ENCODE peak calls at places on chromosome 5, in ten cellular contexts. R is IMR-90, N is Panc1, W is tibial artery, U is body of pancreas, M is cardiac fibroblast, E is brain microvascular endothelial cell, S is thoracic aorta, Z is BJ, P is mammary epithelial cell. B is an unnamed sample.

GRCh38 chr5:74063821-74064598 is 438.0 kb downstream of the ARHGEF28 start:
- DNase-seq in R (peak), N (peak), W (no peak), U (no peak), M (peak), E (peak), S (no peak), Z (peak), P (peak), B (peak)

GRCh38 chr5:77669677-77670076 is 31.2 kb upstream of the OTP start:
- DNase-seq in R (no peak), N (no peak), W (no peak), U (no peak), M (no peak), E (no peak), S (no peak), Z (no peak), P (no peak), B (no peak)

GRCh38 chr5:132065351-132065937 is 5.0 kb downstream of the IL3 start:
- DNase-seq in R (peak), N (no peak), W (no peak), U (peak), M (peak), E (peak), S (no peak), Z (no peak), P (peak), B (peak)

GRCh38 chr5:124651663-124652513 is 94.6 kb downstream of the ZNF608 start:
- DNase-seq in R (no peak), N (no peak), W (peak), U (peak), M (peak), E (peak), S (no peak), Z (no peak), P (peak), B (peak)

GRCh38 chr5:147245381-147246055 is 10.7 kb downstream of the STK32A start:
- DNase-seq in R (no peak), N (no peak), W (no peak), U (no peak), M (no peak), E (no peak), S (no peak), Z (no peak), P (no peak), B (no peak)

GRCh38 chr5:83151821-83152220 is 74.5 kb downstream of the XRCC4 start:
- DNase-seq in R (peak), N (no peak), W (no peak), U (no peak), M (peak), E (no peak), S (no peak), Z (no peak), P (no peak), B (peak)

GRCh38 chr5:104018299-104018698 is 455.7 kb upstream of the NUDT12 start:
- DNase-seq in R (no peak), N (no peak), W (no peak), U (no peak), M (no peak), E (no peak), S (no peak), Z (no peak), P (no peak), B (no peak)

GRCh38 chr5:91849069-91849468 is 466.0 kb upstream of the ARRDC3 start:
- DNase-seq in R (no peak), N (no peak), W (no peak), U (no peak), M (no peak), E (no peak), S (no peak), Z (no peak), P (no peak), B (no peak)

GRCh38 chr5:34898258-34898895 is 16.9 kb downstream of the RAD1 start:
- DNase-seq in R (peak), N (peak), W (peak), U (peak), M (peak), E (peak), S (no peak), Z (peak), P (peak), B (peak)

GRCh38 chr5:73311291-73312110 is 137.1 kb downstream of the FOXD1 start:
- DNase-seq in R (peak), N (no peak), W (peak), U (no peak), M (peak), E (peak), S (peak), Z (no peak), P (peak), B (peak)

GRCh38 chr5:124402144-124402581 is 344.3 kb downstream of the ZNF608 start:
- DNase-seq in R (peak), N (no peak), W (peak), U (peak), M (peak), E (no peak), S (peak), Z (peak), P (peak), B (peak)

GRCh38 chr5:122142480-122142879 is 13.1 kb downstream of the ZNF474 start:
- DNase-seq in R (peak), N (no peak), W (no peak), U (no peak), M (peak), E (peak), S (no peak), Z (peak), P (peak), B (no peak)

GRCh38 chr5:127872494-127872893 is 169.3 kb downstream of the CCDC192 start:
- DNase-seq in R (no peak), N (no peak), W (no peak), U (no peak), M (peak), E (no peak), S (no peak), Z (no peak), P (no peak), B (peak)

GRCh38 chr5:127876384-127876783 is 173.2 kb downstream of the CCDC192 start:
- DNase-seq in R (no peak), N (no peak), W (no peak), U (no peak), M (no peak), E (no peak), S (no peak), Z (no peak), P (peak), B (no peak)

GRCh38 chr5:127875235-127876021 is 172.2 kb downstream of the CCDC192 start:
- DNase-seq in R (peak), N (peak), W (no peak), U (peak), M (peak), E (peak), S (no peak), Z (no peak), P (peak), B (peak)

GRCh38 chr5:127878174-127878750 is 175.1 kb downstream of the CCDC192 start:
- DNase-seq in R (peak), N (peak), W (no peak), U (peak), M (peak), E (peak), S (no peak), Z (no peak), P (peak), B (peak)
- TF ChIP-seq CTCF in R (peak), N (peak), W (no peak), U (peak), M (peak), E (peak), S (no peak), Z (peak), P (peak), B (peak)

GRCh38 chr5:168609806-168610482 is 30.8 kb upstream of the PANK3 start:
- DNase-seq in R (no peak), N (no peak), W (no peak), U (no peak), M (no peak), E (no peak), S (no peak), Z (no peak), P (no peak), B (no peak)
- H3K4me3 ChIP-seq in R (no peak), N (no peak), W (no peak), U (no peak), M (no peak), E (no peak), S (no peak), Z (no peak), P (no peak), B (no peak)

GRCh38 chr5:151054713-151055112 is 26.1 kb downstream of the TNIP1 start:
- DNase-seq in R (no peak), N (no peak), W (no peak), U (peak), M (no peak), E (no peak), S (no peak), Z (no peak), P (no peak), B (no peak)

GRCh38 chr5:151053796-151054490 is 26.9 kb downstream of the TNIP1 start:
- DNase-seq in R (no peak), N (no peak), W (no peak), U (no peak), M (peak), E (no peak), S (no peak), Z (no peak), P (no peak), B (no peak)

GRCh38 chr5:151051931-151052608 is 28.8 kb downstream of the TNIP1 start:
- DNase-seq in R (no peak), N (no peak), W (no peak), U (no peak), M (no peak), E (no peak), S (no peak), Z (no peak), P (no peak), B (no peak)

GRCh38 chr5:151051066-151051930 is 29.5 kb downstream of the TNIP1 start:
- DNase-seq in R (peak), N (no peak), W (peak), U (peak), M (peak), E (peak), S (no peak), Z (no peak), P (peak), B (peak)

DNA sequence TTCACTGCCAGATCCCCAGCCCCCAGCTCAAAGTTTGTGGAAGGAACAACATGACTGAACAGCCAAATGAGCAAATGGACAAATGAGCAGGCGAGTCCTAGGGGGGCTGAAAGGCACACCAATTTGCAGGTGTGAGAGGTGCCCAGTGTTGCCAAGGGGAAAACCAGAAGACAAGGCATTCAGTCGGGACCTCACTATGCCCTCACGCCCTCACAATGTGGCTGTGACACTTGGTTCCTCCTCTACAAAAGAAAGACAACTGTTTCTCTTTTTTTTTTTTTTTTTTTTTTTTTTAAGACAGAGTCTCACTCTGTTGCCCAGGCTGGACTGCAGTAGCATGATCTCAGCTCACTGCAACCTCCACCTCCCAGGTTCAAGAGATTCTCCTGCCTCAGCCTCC is 28.0 kb downstream of the TNIP1 start:
- DNase-seq in R (no peak), N (no peak), W (no peak), U (no peak), M (no peak), E (no peak), S (no peak), Z (no peak), P (no peak), B (no peak)
- TF ChIP-seq CTCF in R (no peak), N (no peak), W (no peak), U (no peak), M (no peak), E (no peak), S (no peak), Z (no peak), P (no peak), B (no peak)

GRCh38 chr5:107806705-107807104 is 136.0 kb upstream of the EFNA5 start:
- DNase-seq in R (peak), N (peak), W (no peak), U (no peak), M (no peak), E (peak), S (no peak), Z (no peak), P (peak), B (no peak)

GRCh38 chr5:107805819-107806218 is 135.1 kb upstream of the EFNA5 start:
- DNase-seq in R (no peak), N (no peak), W (no peak), U (no peak), M (no peak), E (no peak), S (no peak), Z (no peak), P (no peak), B (no peak)

GRCh38 chr5:107809201-107810034 is 138.7 kb upstream of the EFNA5 start:
- DNase-seq in R (peak), N (no peak), W (no peak), U (no peak), M (peak), E (no peak), S (no peak), Z (no peak), P (no peak), B (no peak)

GRCh38 chr5:107806271-107806670 is 135.5 kb upstream of the EFNA5 start:
- DNase-seq in R (no peak), N (no peak), W (no peak), U (no peak), M (no peak), E (no peak), S (no peak), Z (no peak), P (no peak), B (no peak)

DNA sequence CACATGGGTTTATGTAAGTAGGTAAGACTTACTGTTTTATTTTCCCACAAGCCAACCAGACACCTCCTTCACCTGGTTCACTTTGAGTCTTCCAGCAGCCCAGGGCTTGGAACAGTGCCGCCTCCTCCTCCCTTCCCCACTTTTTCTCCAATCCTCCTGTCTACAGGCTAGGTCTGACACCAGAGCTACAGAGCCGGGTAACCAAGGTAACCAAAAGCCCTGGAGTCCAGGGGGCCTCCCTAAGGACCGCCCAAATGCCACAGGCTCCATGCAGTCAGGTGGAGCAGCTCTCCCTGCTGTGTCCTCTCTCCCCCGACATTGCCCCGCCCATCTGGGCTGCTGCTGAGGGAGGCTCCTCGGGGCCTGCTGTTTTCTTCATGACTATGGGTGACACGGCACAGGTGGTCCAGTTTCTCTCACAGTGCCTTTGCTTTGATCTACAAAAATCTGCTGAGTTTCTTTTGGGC is 138.0 kb upstream of the EFNA5 start:
- DNase-seq in R (no peak), N (no peak), W (no peak), U (peak), M (no peak), E (no peak), S (no peak), Z (no peak), P (no peak), B (no peak)
- H3K4me3 ChIP-seq in R (no peak), N (no peak), W (no peak), U (no peak), M (no peak), E (no peak), S (no peak), Z (no peak), P (no peak), B (no peak)

GRCh38 chr5:68250662-68251298 is 35.2 kb downstream of the PIK3R1 start:
- DNase-seq in R (no peak), N (no peak), W (no peak), U (no peak), M (no peak), E (no peak), S (no peak), Z (no peak), P (no peak), B (no peak)

GRCh38 chr5:68253612-68254341 is 38.2 kb downstream of the PIK3R1 start:
- DNase-seq in R (no peak), N (no peak), W (no peak), U (no peak), M (no peak), E (no peak), S (no peak), Z (no peak), P (no peak), B (peak)

GRCh38 chr5:68251804-68252648 is 36.5 kb downstream of the PIK3R1 start:
- DNase-seq in R (peak), N (no peak), W (peak), U (no peak), M (peak), E (no peak), S (no peak), Z (no peak), P (peak), B (peak)

GRCh38 chr5:68251386-68251785 is 35.8 kb downstream of the PIK3R1 start:
- DNase-seq in R (peak), N (no peak), W (peak), U (no peak), M (peak), E (no peak), S (no peak), Z (no peak), P (no peak), B (no peak)

DNA sequence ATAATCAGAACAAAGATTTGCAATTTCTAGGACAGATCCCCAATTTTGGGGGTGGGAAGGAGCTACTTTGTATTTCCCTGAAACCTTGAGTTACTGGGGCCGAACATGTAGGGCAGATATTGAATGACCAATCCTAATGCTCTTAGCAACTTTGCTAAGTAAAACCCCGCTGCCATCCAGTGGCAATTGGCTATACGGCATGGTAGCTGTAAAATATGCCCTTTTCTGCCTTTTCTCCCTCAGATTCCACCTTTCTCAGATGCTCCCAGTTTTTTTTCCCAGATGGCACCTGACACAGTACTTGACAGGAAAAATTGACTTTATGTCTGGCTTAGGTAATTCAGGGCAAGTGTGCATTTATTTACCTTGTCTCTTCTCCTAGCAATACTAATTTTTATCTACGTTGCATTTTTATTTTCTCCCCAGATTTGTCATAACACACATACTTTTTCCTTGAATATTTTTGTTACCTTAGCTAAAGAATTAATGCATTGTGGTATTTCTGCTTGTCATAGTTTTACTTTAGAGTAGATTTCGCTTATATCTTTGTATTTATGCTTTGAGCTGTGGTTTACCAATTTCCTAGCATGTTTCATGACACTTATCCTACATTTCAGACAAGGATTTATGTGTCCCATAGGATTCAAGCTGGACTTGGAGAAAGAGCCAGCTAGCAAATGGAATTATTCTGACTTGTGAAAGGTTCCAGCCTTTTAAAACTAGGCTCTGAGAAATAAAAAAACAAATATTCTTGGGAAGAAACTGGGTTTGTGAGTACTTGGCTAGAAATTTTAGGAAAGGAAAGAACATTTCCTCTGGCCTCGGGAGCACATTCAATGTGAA is 37.3 kb downstream of the PIK3R1 start:
- DNase-seq in R (peak), N (peak), W (peak), U (peak), M (peak), E (peak), S (no peak), Z (no peak), P (peak), B (peak)
- TF ChIP-seq CTCF in R (peak), N (peak), W (peak), U (peak), M (peak), E (peak), S (peak), Z (peak), P (peak), B (peak)

DNA sequence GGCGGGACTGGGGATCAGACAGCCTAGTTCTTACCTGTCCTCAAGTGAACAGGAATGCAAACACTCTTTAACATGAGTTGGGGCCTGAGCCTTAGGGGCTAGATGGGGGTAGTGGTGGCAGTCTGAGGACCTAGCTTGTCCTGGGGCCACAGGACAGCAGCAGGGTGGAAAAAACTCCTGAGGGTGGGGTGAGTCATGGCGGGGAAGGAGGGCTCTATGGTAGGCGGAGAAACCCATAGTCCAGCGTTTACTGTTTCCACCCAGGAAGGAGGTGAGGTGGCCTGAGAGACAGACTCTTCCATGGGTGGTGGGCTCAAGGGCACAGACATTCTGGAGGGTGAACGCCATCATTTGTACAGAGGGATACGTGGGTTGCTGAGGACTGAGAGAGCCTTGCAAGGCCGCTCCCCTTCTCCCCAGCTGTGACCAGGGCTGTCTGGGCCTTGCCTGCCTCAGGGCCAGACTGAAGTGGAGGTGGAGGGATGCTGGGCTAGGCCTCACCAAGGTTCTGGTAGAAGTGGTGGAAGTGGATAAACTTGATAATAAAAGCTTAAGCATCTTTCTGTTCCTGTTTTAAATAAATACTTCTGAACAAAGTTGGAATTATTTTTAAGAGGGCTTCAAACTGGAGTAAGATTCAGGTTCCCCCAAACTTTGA is 1.1 kb upstream of the TSPAN17 start:
- DNase-seq in R (no peak), N (no peak), W (no peak), U (no peak), M (no peak), E (no peak), S (no peak), Z (no peak), P (no peak), B (no peak)
- H3K4me3 ChIP-seq in R (no peak), N (peak), W (no peak), U (no peak), M (no peak), E (no peak), S (peak), Z (no peak), P (no peak), B (no peak)

DNA sequence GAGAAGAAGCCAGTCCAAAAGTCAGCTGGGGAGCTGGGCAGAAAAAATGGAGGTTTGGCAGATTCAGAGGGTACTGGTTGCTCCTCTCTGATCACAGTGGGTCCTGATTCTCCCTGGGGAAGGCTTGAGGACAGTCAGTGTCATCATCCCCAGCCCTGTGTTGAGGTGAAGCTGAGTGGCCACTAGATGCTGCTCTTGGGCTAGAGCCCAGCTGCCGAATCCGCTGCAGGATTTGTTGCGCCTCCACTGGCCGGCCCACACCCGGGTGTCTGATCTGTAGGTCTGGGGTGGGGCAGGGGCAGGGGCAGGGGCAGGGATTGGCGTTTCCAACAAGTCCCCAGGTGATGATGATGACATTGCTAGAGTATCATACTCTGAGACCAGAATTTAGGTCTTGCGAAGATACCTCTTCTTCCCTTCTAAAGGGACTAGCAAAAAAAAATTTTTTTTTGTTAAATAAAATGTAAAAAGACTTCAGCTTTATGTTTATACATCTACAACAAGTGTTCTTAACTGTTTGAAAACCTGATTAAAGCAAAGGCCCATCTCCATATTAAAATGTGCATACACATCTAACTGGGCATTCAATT is 106.8 kb downstream of the PDE6A start:
- DNase-seq in R (peak), N (no peak), W (no peak), U (peak), M (peak), E (peak), S (no peak), Z (no peak), P (peak), B (peak)
- TF ChIP-seq CTCF in R (peak), N (peak), W (peak), U (no peak), M (peak), E (peak), S (peak), Z (peak), P (peak), B (peak)